ENCODE peak calls at places on chromosomes 16 and 17, in four cellular contexts. S, C, I and F are unnamed samples.

GRCh38 chr17:60506312-60506711 is 19.7 kb downstream of the APPBP2 start:
- DNase-seq in I (no peak), S (no peak), C (no peak), F (no peak)

GRCh38 chr17:4969551-4970231 is 2.1 kb upstream of the SPAG7 start:
- DNase-seq in I (no peak), S (no peak), C (no peak), F (no peak)

GRCh38 chr17:73956595-73957465 is 246.6 kb upstream of the RPL38 start:
- DNase-seq in S (peak; percentile 31), I (peak; percentile 66), C (no peak), F (peak; percentile 64)

GRCh38 chr16:55668337-55669281 is 12.8 kb downstream of the SLC6A2 start:
- DNase-seq in C (no peak), I (no peak), S (no peak), F (no peak)

GRCh38 chr16:69732101-69732500 is 5.7 kb upstream of the NQO1 start:
- DNase-seq in C (no peak), I (no peak), S (no peak), F (no peak)

GRCh38 chr17:6162216-6162615 is 92.0 kb downstream of the WSCD1 start:
- DNase-seq in I (no peak), C (no peak), S (no peak), F (no peak)

GRCh38 chr17:37373530-37374159 is 2.1 kb upstream of the C17orf78 start:
- DNase-seq in I (peak; percentile 66), S (peak; percentile 80), C (no peak), F (no peak)

GRCh38 chr16:79535130-79535529 is 65.4 kb downstream of the MAF start:
- DNase-seq in C (no peak), I (no peak), S (no peak), F (no peak)

GRCh38 chr17:17120716-17121115 is 78.5 kb downstream of the MPRIP start:
- DNase-seq in I (no peak), C (no peak), S (no peak), F (no peak)

GRCh38 chr17:17125136-17126084 is 80.7 kb downstream of the PLD6 start:
- DNase-seq in C (no peak), S (no peak), I (no peak), F (no peak)

GRCh38 chr16:68752602-68753001 is 15.5 kb downstream of the CDH1 start:
- DNase-seq in C (no peak), I (no peak), S (no peak), F (no peak)

GRCh38 chr16:85982563-85982939 is 83.6 kb downstream of the IRF8 start:
- DNase-seq in C (no peak), I (no peak), S (peak; percentile 82), F (no peak)

GRCh38 chr16:82439678-82440293 is 187.0 kb upstream of the CDH13 start:
- DNase-seq in S (no peak), I (peak; percentile 16), C (no peak), F (peak; percentile 6)

GRCh38 chr16:5615868-5616642 is 518.5 kb upstream of the EEF2KMT start:
- DNase-seq in S (peak; percentile 32), I (peak; percentile 89), C (no peak), F (peak; percentile 51)

GRCh38 chr17:73760186-73760758 is 116.0 kb upstream of the SDK2 start:
- DNase-seq in I (peak; percentile 14), C (no peak), S (no peak), F (no peak)

GRCh38 chr16:67525176-67525860 is 3.3 kb upstream of the RIPOR1 start:
- DNase-seq in C (no peak), I (no peak), S (no peak), F (no peak)

GRCh38 chr16:85393674-85394510 is 219.2 kb upstream of the GSE1 start:
- DNase-seq in S (peak; percentile 35), C (no peak), I (peak; percentile 93), F (peak; percentile 97)

GRCh38 chr17:15392326-15392739 is 50.9 kb upstream of the TEKT3 start:
- DNase-seq in C (no peak), S (no peak), I (no peak), F (no peak)

GRCh38 chr17:7132511-7133094 is 18.0 kb upstream of the ASGR2 start:
- DNase-seq in I (no peak), C (peak; percentile 84), S (peak; percentile 65), F (peak; percentile 58)

GRCh38 chr16:240559-240958 is 5.9 kb downstream of the FAM234A start:
- DNase-seq in C (no peak), S (no peak), I (no peak), F (no peak)

GRCh38 chr17:52495646-52496045 is 337.1 kb upstream of the CA10 start:
- DNase-seq in I (no peak), C (no peak), S (no peak), F (no peak)

GRCh38 chr17:61538480-61538879 is 52.5 kb downstream of the NACA2 start:
- DNase-seq in I (no peak), C (no peak), S (no peak), F (no peak)

GRCh38 chr16:11302977-11303376 is 21.8 kb upstream of the PRM1 start:
- DNase-seq in C (no peak), I (no peak), S (no peak), F (no peak)

GRCh38 chr16:85350146-85350728 is 238.0 kb upstream of the CIBAR2 start:
- DNase-seq in S (no peak), C (no peak), I (no peak), F (no peak)

GRCh38 chr16:29745126-29745852 is 501 bp downstream of the C16orf54 start:
- DNase-seq in S (peak; percentile 92), I (no peak), C (no peak), F (peak; percentile 59)

GRCh38 chr16:12009462-12009861 is 32.9 kb downstream of the SNX29 start:
- DNase-seq in C (no peak), S (peak; percentile 47), I (no peak), F (no peak)

GRCh38 chr16:66007717-66008116 is 358.8 kb upstream of the CDH5 start:
- DNase-seq in C (no peak), S (no peak), I (no peak), F (no peak)

GRCh38 chr16:2181952-2182351 is 14.5 kb downstream of the CASKIN1 start:
- DNase-seq in S (no peak), C (no peak), I (no peak), F (no peak)

GRCh38 chr16:85862476-85863383 is 36.2 kb upstream of the IRF8 start:
- DNase-seq in S (no peak), C (no peak), I (no peak), F (no peak)

GRCh38 chr17:64494121-64494520 is 2.7 kb downstream of the POLG2 start:
- DNase-seq in C (no peak), I (no peak), S (no peak), F (no peak)

GRCh38 chr17:79183221-79184158 is 108.9 kb downstream of the ENGASE start:
- DNase-seq in C (no peak), S (peak; percentile 8), I (no peak), F (peak; percentile 56)

GRCh38 chr17:4362141-4362540 is 4.3 kb downstream of the UBE2G1 start:
- DNase-seq in C (no peak), I (no peak), S (no peak), F (no peak)

GRCh38 chr17:58520843-58521430 is 6.5 kb upstream of the MTMR4 start:
- DNase-seq in I (no peak), C (no peak), S (peak; percentile 63), F (no peak)

GRCh38 chr17:44599298-44600175 is 42.3 kb downstream of the FZD2 start:
- DNase-seq in S (no peak), C (no peak), I (peak; percentile 39), F (no peak)

GRCh38 chr17:50062323-50063243 is 6.7 kb downstream of the ITGA3 start:
- DNase-seq in S (no peak), I (no peak), C (no peak), F (no peak)

GRCh38 chr16:67015317-67015731 is 13.6 kb upstream of the CBFB start:
- DNase-seq in I (no peak), S (no peak), C (no peak), F (no peak)

GRCh38 chr17:83073389-83074063 is 5.9 kb upstream of the METRNL start:
- DNase-seq in C (no peak), I (peak; percentile 92), S (no peak), F (no peak)
- TF ChIP-seq SPI1 in C (no peak), I (no peak), S (no peak), F (no peak)

GRCh38 chr16:4391635-4392381 is 20.2 kb downstream of the VASN start:
- DNase-seq in C (no peak), S (no peak), I (no peak), F (no peak)
- TF ChIP-seq SPI1 in C (no peak), S (no peak), I (no peak), F (no peak)

DNA sequence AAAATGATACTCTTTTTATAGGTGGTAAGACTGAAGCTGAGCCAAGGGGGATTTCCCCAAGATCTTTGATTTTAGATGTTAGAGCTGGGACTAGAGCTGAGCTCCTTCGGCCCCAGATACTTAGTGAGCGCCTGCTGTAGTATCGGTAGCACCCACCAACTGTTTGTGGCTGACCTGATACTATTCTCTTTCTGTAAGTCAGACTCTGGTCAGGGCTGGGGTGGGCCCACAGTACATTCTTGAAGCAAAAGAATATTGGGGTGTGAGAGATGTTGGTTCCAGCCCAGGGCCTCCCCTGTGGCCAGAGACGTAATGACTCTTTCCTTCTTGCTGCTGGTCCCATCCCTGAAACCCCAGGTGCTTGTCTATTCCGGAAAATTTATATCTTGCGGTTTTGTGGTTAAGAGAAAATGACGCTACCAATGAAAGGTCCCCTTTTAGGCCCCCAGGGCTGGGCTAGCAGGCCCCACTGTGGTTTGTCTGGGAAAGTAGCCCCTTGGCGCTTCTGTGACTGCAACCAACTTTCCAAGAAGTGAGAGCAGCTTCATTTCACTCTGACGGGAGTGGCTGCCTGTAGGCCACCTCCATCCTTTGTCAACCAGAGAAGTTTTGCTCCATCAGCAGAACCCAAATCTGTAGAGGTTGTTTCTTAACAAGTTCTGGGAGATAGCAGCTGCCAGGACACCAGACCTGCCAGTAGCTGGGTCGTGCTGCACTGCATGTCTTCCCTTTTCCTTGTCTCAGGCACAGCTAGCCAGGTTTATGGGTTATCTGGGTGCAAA is 86.4 kb upstream of the LGALS9 start:
- DNase-seq in C (peak; percentile 96), S (peak; percentile 87), I (peak; percentile 59), F (peak; percentile 66)
- TF ChIP-seq SPI1 in C (peak; percentile 26), S (no peak), I (no peak), F (peak; percentile 13)

GRCh38 chr17:10697092-10698081 is at the start of the genes ADPRM and SCO1:
- DNase-seq in I (peak; percentile 75), S (peak; percentile 87), C (peak; percentile 73), F (peak; percentile 84)

GRCh38 chr17:10705727-10706126 is 8.3 kb downstream of the ADPRM start:
- DNase-seq in S (no peak), C (no peak), I (no peak), F (no peak)

GRCh38 chr17:10702574-10702973 is 5.2 kb downstream of the ADPRM start:
- DNase-seq in I (no peak), S (peak; percentile 3), C (no peak), F (no peak)

GRCh38 chr17:10698116-10698818 is 873 bp downstream of the ADPRM start:
- DNase-seq in S (peak; percentile 1), C (no peak), I (no peak), F (no peak)

GRCh38 chr17:10699861-10700260 is 2.5 kb downstream of the ADPRM start:
- DNase-seq in I (no peak), S (peak; percentile 1), C (no peak), F (no peak)
- TF ChIP-seq SPI1 in I (no peak), S (no peak), C (no peak), F (no peak)